ENCODE peak calls at places on chromosomes 11 and 22, in six cellular contexts. I is lung; D is epithelial cell of prostate; Z is CD8-positive, alpha-beta memory T cell; K is substantia nigra; G is brain microvascular endothelial cell. W is an unnamed sample.

GRCh38 chr11:113147249-113147648 is 167.1 kb upstream of the TTC12 start:
- DNase-seq in I (no peak), D (no peak), Z (no peak), K (peak; percentile 48), G (no peak), W (no peak)

GRCh38 chr22:24834845-24835570 is 29.0 kb downstream of the SGSM1 start:
- DNase-seq in I (no peak), D (no peak), Z (no peak), K (no peak), G (no peak), W (no peak)

GRCh38 chr11:46755962-46756361 is 36.9 kb downstream of the F2 start:
- DNase-seq in I (no peak), D (no peak), Z (no peak), K (no peak), G (no peak), W (no peak)

GRCh38 chr11:119480375-119481020 is 57.5 kb upstream of the THY1 start:
- DNase-seq in I (no peak), D (no peak), Z (no peak), K (no peak), G (no peak), W (no peak)

GRCh38 chr22:34115722-34116121 is 195.4 kb upstream of the LARGE1 start:
- DNase-seq in I (no peak), D (no peak), Z (no peak), K (no peak), G (no peak), W (no peak)

GRCh38 chr11:134592391-134592990 is 180.4 kb upstream of the B3GAT1 start:
- DNase-seq in I (peak; percentile 25), D (no peak), Z (peak; percentile 9), K (no peak), G (peak; percentile 37), W (peak; percentile 55)

GRCh38 chr11:134574947-134575346 is 162.9 kb upstream of the B3GAT1 start:
- DNase-seq in I (peak; percentile 20), D (no peak), Z (no peak), K (no peak), G (no peak), W (no peak)

GRCh38 chr22:19876941-19877625 is 22.4 kb upstream of the GNB1L start:
- DNase-seq in I (no peak), D (no peak), Z (no peak), K (no peak), G (no peak), W (no peak)

GRCh38 chr22:23531283-23531921 is 48.7 kb downstream of the IGLL1 start:
- DNase-seq in I (no peak), D (no peak), Z (no peak), K (no peak), G (no peak), W (no peak)

GRCh38 chr11:57116654-57117053 is 65.1 kb upstream of the LRRC55 start:
- DNase-seq in I (no peak), D (no peak), Z (no peak), K (no peak), G (peak; percentile 67), W (peak; percentile 38)

GRCh38 chr22:27348634-27349033 is 452.9 kb downstream of the MN1 start:
- DNase-seq in I (no peak), D (no peak), Z (no peak), K (no peak), G (no peak), W (no peak)

GRCh38 chr11:34631297-34631696 is 10.4 kb downstream of the EHF start:
- DNase-seq in I (no peak), D (no peak), Z (no peak), K (no peak), G (no peak), W (no peak)

GRCh38 chr11:35779409-35779808 is 116.8 kb downstream of the TRIM44 start:
- DNase-seq in I (no peak), D (no peak), Z (no peak), K (no peak), G (no peak), W (no peak)

GRCh38 chr22:27585141-27585540 is 216.4 kb downstream of the MN1 start:
- DNase-seq in I (no peak), D (no peak), Z (no peak), K (no peak), G (no peak), W (no peak)

GRCh38 chr11:44304091-44305084 is 5.6 kb downstream of the ALX4 start:
- DNase-seq in I (no peak), D (no peak), Z (no peak), K (no peak), G (peak; percentile 10), W (no peak)

GRCh38 chr11:102177974-102178631 is 67.9 kb downstream of the YAP1 start:
- DNase-seq in I (no peak), D (peak; percentile 93), Z (no peak), K (no peak), G (peak; percentile 78), W (no peak)

GRCh38 chr11:96264364-96264763 is 78.6 kb downstream of the MAML2 start:
- DNase-seq in I (no peak), D (no peak), Z (no peak), K (no peak), G (no peak), W (no peak)

GRCh38 chr11:110376711-110377324 is 52.9 kb upstream of the FDX1 start:
- DNase-seq in I (peak; percentile 81), D (peak; percentile 51), Z (no peak), K (peak; percentile 14), G (peak; percentile 85), W (peak; percentile 68)

GRCh38 chr11:65900899-65901180 is 652 bp upstream of the FOSL1 start:
- DNase-seq in I (no peak), D (no peak), Z (no peak), K (no peak), G (no peak), W (no peak)

GRCh38 chr11:65897020-65897471 is 3.1 kb downstream of the FOSL1 start:
- DNase-seq in I (no peak), D (no peak), Z (no peak), K (no peak), G (no peak), W (no peak)

GRCh38 chr11:65899356-65900124 is 648 bp downstream of the FOSL1 start:
- DNase-seq in I (no peak), D (no peak), Z (peak; percentile 53), K (no peak), G (peak; percentile 71), W (peak; percentile 67)

GRCh38 chr11:65900125-65900898 is at the start of gene FOSL1:
- DNase-seq in I (peak; percentile 91), D (peak; percentile 96), Z (peak; percentile 93), K (no peak), G (peak; percentile 93), W (peak; percentile 97)

DNA sequence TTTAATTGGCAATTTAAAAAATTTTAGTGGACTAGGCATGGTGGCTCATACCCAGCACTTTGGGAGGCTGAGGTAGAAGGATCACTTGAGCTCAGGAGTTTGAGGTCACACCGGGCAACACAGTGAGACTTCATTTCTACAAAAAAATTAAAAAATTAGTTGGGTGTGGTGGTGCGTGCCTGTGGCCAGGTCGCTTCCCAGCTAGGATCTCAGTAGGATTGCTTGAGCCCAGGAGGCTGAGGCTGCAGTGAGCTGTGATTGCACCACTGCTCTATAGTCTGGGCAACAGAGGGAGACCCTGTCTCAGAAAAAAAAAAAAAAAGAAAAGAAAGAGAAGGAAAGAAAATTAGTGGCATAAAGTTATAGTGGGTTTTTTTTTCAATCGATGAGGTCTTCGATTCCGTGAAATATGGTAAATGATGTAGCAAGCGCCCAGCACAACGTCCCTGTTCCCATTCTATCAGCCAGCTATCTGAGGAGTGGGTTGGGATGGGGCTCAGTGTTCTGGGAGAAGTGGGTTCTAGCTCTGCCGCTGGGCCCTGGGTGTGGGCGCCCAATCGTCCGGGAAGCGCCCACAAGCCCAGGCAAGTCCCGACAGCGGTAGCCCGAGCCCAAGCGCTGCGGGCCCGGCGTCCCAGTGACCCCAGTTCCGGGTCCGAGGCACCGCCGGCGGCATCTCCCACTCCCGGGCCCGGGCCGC is 1.4 kb downstream of the FOSL1 start:
- DNase-seq in I (no peak), D (no peak), Z (no peak), K (no peak), G (no peak), W (no peak)
- H3K27ac ChIP-seq in I (peak overlapping the region; percentile 93), D (peak overlapping the region; percentile 100), Z (peak overlapping the region; percentile 62), K (no peak overlapping the region), G (peak overlapping the region; percentile 90), W (no peak overlapping the region)

GRCh38 chr11:72740562-72741428 is 11.4 kb downstream of the ARAP1 start:
- DNase-seq in I (no peak), D (no peak), Z (no peak), K (no peak), G (no peak), W (peak; percentile 8)

GRCh38 chr11:72741429-72741833 is 10.8 kb downstream of the ARAP1 start:
- DNase-seq in I (no peak), D (no peak), Z (no peak), K (no peak), G (peak; percentile 13), W (peak; percentile 52)

GRCh38 chr11:72739240-72740059 is 12.8 kb downstream of the ARAP1 start:
- DNase-seq in I (no peak), D (no peak), Z (no peak), K (no peak), G (no peak), W (no peak)

GRCh38 chr11:72738199-72739141 is 13.7 kb downstream of the ARAP1 start:
- DNase-seq in I (peak; percentile 73), D (no peak), Z (no peak), K (no peak), G (no peak), W (no peak)

GRCh38 chr11:72740060-72740424 is 12.2 kb downstream of the ARAP1 start:
- DNase-seq in I (no peak), D (no peak), Z (no peak), K (no peak), G (no peak), W (no peak)
- H3K27ac ChIP-seq in I (no peak overlapping the region), D (peak overlapping the region; percentile 46), Z (peak overlapping the region; percentile 16), K (peak overlapping the region; percentile 55), G (no peak overlapping the region), W (no peak overlapping the region)

DNA sequence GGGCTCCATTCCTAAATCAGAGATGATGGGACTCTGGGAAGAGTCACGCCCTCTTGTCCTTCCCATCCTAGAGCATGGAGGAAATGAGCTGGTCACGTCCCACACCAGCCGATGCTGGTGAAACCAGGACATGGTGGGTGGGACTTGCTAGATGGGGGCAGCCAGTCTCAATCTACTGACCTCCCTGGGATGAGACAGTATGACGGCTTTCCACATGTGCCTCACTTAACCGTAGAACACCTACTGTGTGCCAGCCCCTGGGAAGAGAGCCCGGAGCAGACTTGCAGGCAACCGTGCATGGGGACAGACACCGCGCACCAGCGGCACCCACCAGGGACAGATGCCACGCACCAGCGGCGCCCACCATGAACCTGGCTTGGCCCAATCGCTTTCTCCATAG is 3.8 kb downstream of the OSBPL5 start:
- DNase-seq in I (no peak), D (no peak), Z (no peak), K (no peak), G (no peak), W (peak; percentile 7)
- H3K27ac ChIP-seq in I (no peak overlapping the region), D (no peak overlapping the region), Z (no peak overlapping the region), K (peak overlapping the region; percentile 91), G (no peak overlapping the region), W (peak overlapping the region; percentile 85)

GRCh38 chr22:38187413-38188212 is 6.0 kb upstream of the PLA2G6 start:
- DNase-seq in I (peak; percentile 43), D (no peak), Z (no peak), K (no peak), G (no peak), W (no peak)
- H3K27ac ChIP-seq in I (no peak overlapping the region), D (no peak overlapping the region), Z (no peak overlapping the region), K (no peak overlapping the region), G (no peak overlapping the region), W (peak overlapping the region; percentile 29)

GRCh38 chr11:74783241-74783871 is 34.7 kb downstream of the RNF169 start:
- DNase-seq in I (no peak), D (peak; percentile 58), Z (no peak), K (no peak), G (peak; percentile 54), W (no peak)
- H3K27ac ChIP-seq in I (no peak overlapping the region), D (peak overlapping the region; percentile 77), Z (no peak overlapping the region), K (no peak overlapping the region), G (peak overlapping the region; percentile 6), W (no peak overlapping the region)

GRCh38 chr22:45359627-45360026 is 49.9 kb downstream of the FAM118A start:
- DNase-seq in I (no peak), D (no peak), Z (no peak), K (no peak), G (no peak), W (no peak)
- H3K27ac ChIP-seq in I (no peak overlapping the region), D (no peak overlapping the region), Z (no peak overlapping the region), K (no peak overlapping the region), G (no peak overlapping the region), W (no peak overlapping the region)